ENCODE peak calls at places on chromosome 14, in nine cellular contexts. L, V, R, B, C, H, K, M and W are unnamed samples. For H3K9me3, the result is how much of the 10 kb centered on the place peaks cover.

GRCh38 chr14:89650077-89650978 is 233.3 kb upstream of the FOXN3 start:
- DNase-seq in L (no peak), V (no peak), R (no peak), B (no peak), C (no peak), H (no peak), K (no peak), M (no peak), W (no peak)

GRCh38 chr14:67820428-67820881 is 876 bp downstream of the RAD51B start:
- DNase-seq in L (no peak), V (no peak), R (peak), B (no peak), C (no peak), H (no peak), K (no peak), M (peak), W (no peak)

GRCh38 chr14:53596845-53597525 is 359.6 kb downstream of the BMP4 start:
- DNase-seq in L (no peak), V (no peak), R (peak), B (no peak), C (no peak), H (no peak), K (no peak), M (peak), W (no peak)

GRCh38 chr14:103861413-103862392 is 14.3 kb upstream of the PPP1R13B start:
- DNase-seq in L (no peak), V (no peak), R (no peak), B (no peak), C (no peak), H (no peak), K (no peak), M (no peak), W (peak)

GRCh38 chr14:77242752-77243151 is 28.3 kb downstream of the NGB start:
- DNase-seq in L (no peak), V (no peak), R (no peak), B (no peak), C (no peak), H (no peak), K (no peak), M (no peak), W (no peak)

GRCh38 chr14:53953828-53954550 is 2.6 kb downstream of the BMP4 start:
- DNase-seq in L (no peak), V (peak), R (peak), B (no peak), C (no peak), H (no peak), K (no peak), M (peak), W (peak)

GRCh38 chr14:94888108-94888507 is 118.2 kb upstream of the GSC start:
- DNase-seq in L (no peak), V (no peak), R (no peak), B (peak), C (no peak), H (no peak), K (no peak), M (no peak), W (no peak)

GRCh38 chr14:102571043-102571442 is 21.4 kb upstream of the RCOR1 start:
- DNase-seq in L (no peak), V (no peak), R (no peak), B (no peak), C (no peak), H (no peak), K (no peak), M (no peak), W (no peak)

GRCh38 chr14:64689292-64689691 is 14.9 kb upstream of the PLEKHG3 start:
- DNase-seq in L (no peak), V (no peak), R (no peak), B (no peak), C (no peak), H (no peak), K (no peak), M (no peak), W (no peak)

GRCh38 chr14:32330356-32331226 is 1.5 kb downstream of the AKAP6 start:
- DNase-seq in L (no peak), V (no peak), R (no peak), B (no peak), C (no peak), H (no peak), K (no peak), M (no peak), W (no peak)

GRCh38 chr14:102897299-102898027 is 25.0 kb upstream of the AMN start:
- DNase-seq in L (no peak), V (no peak), R (no peak), B (no peak), C (no peak), H (no peak), K (no peak), M (no peak), W (no peak)

GRCh38 chr14:44204061-44204815 is 302.8 kb downstream of the FSCB start:
- DNase-seq in L (no peak), V (no peak), R (no peak), B (no peak), C (no peak), H (no peak), K (no peak), M (no peak), W (no peak)

GRCh38 chr14:40113671-40114070 is 681.4 kb upstream of the FBXO33 start:
- DNase-seq in L (no peak), V (no peak), R (no peak), B (no peak), C (no peak), H (no peak), K (no peak), M (no peak), W (no peak)

GRCh38 chr14:101704140-101704539 is 57.4 kb upstream of the PPP2R5C start:
- DNase-seq in L (no peak), V (no peak), R (no peak), B (no peak), C (no peak), H (no peak), K (no peak), M (no peak), W (no peak)

GRCh38 chr14:21768116-21768874 is 94.7 kb upstream of the OR4E1 start:
- DNase-seq in L (no peak), V (no peak), R (peak), B (no peak), C (no peak), H (no peak), K (peak), M (peak), W (no peak)

GRCh38 chr14:100605230-100605629 is 18.0 kb upstream of the BEGAIN start:
- DNase-seq in L (no peak), V (peak), R (no peak), B (no peak), C (no peak), H (peak), K (no peak), M (no peak), W (no peak)

GRCh38 chr14:101709962-101710891 is 51.3 kb upstream of the PPP2R5C start:
- DNase-seq in L (no peak), V (peak), R (no peak), B (peak), C (no peak), H (no peak), K (peak), M (peak), W (no peak)

GRCh38 chr14:87264386-87264785 is 728.6 kb downstream of the GALC start:
- DNase-seq in L (no peak), V (no peak), R (no peak), B (no peak), C (no peak), H (no peak), K (no peak), M (peak), W (no peak)

GRCh38 chr14:38839743-38840375 is 263.2 kb downstream of the SEC23A start:
- DNase-seq in L (no peak), V (no peak), R (no peak), B (no peak), C (no peak), H (no peak), K (no peak), M (peak), W (no peak)

GRCh38 chr14:89956294-89957009 is 725 bp downstream of the TDP1 start:
- DNase-seq in L (peak), V (no peak), R (peak), B (peak), C (peak), H (peak), K (peak), M (peak), W (peak)

GRCh38 chr14:70188608-70189540 is at the start of gene SLC8A3:
- DNase-seq in L (no peak), V (no peak), R (peak), B (peak), C (no peak), H (no peak), K (no peak), M (no peak), W (no peak)

GRCh38 chr14:59293934-59294661 is 105.6 kb downstream of the DAAM1 start:
- DNase-seq in L (no peak), V (no peak), R (no peak), B (no peak), C (no peak), H (no peak), K (no peak), M (peak), W (no peak)

GRCh38 chr14:70096866-70097265 is 91.9 kb downstream of the SLC8A3 start:
- DNase-seq in L (no peak), V (no peak), R (peak), B (no peak), C (no peak), H (no peak), K (no peak), M (peak), W (no peak)

GRCh38 chr14:39247256-39247655 is 13.5 kb downstream of the MIA2 start:
- DNase-seq in L (no peak), V (no peak), R (peak), B (no peak), C (peak), H (no peak), K (no peak), M (peak), W (no peak)

GRCh38 chr14:50523271-50524041 is 8.9 kb downstream of the MAP4K5 start:
- DNase-seq in L (no peak), V (no peak), R (no peak), B (no peak), C (no peak), H (no peak), K (no peak), M (no peak), W (no peak)

GRCh38 chr14:45531022-45531421 is 278.0 kb upstream of the MIS18BP1 start:
- DNase-seq in L (no peak), V (no peak), R (no peak), B (no peak), C (no peak), H (no peak), K (no peak), M (no peak), W (no peak)

GRCh38 chr14:87018294-87018693 is 974.7 kb downstream of the GALC start:
- DNase-seq in L (no peak), V (no peak), R (peak), B (no peak), C (no peak), H (no peak), K (no peak), M (no peak), W (no peak)

GRCh38 chr14:61503167-61503801 is 181.9 kb downstream of the PRKCH start:
- DNase-seq in L (no peak), V (no peak), R (peak), B (no peak), C (no peak), H (peak), K (no peak), M (no peak), W (no peak)

DNA sequence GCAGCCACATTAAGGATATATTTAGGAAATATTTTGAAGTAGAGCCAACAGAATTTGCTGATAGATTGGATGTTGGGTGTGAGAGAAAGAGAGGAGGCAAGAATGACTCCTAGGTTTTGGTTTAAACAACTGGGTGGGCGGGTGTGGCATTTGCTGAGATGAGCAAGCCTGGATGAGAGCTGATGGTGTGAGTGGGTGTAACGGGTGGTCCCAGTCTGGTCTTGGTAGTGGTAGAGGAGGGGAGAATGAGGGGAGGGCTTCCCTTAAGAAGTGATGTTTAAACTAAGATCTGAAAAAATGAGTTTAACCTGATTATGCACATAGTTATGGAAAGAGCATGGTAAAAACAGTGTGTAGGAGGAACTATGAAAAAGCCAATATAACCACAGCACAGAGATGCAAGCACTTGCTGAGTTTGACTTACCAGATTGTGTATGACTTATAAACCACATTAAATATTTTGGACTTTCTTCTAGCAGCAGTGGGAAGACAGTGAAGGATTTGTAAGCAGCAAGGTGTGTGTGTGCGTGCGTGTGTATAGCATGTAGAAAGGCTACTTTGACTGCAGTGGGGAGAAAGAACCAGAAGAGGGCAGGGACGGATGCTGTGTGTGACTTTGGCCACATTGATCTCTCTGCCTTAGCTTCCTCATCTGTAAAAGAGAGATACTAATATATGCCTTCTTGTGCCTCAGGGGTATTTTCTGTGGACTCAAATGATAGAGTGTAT is 139.7 kb downstream of the PRIMA1 start:
- DNase-seq in L (no peak), V (no peak), R (no peak), B (no peak), C (no peak), H (no peak), K (peak), M (peak), W (no peak)
- TF ChIP-seq CTCF in L (no peak), V (peak), R (no peak), B (no peak), C (no peak), H (no peak), K (peak), M (peak), W (no peak)

GRCh38 chr14:91298576-91298975 is 54.1 kb upstream of the GPR68 start:
- DNase-seq in L (no peak), V (no peak), R (no peak), B (no peak), C (no peak), H (no peak), K (no peak), M (no peak), W (peak)
- H3K27ac ChIP-seq in L (no peak), V (no peak), R (no peak), B (no peak), C (no peak), H (no peak), K (no peak), M (no peak), W (no peak)

GRCh38 chr14:36580856-36581831 is 1.3 kb downstream of the NKX2-8 start:
- DNase-seq in L (no peak), V (no peak), R (peak), B (no peak), C (no peak), H (no peak), K (no peak), M (peak), W (peak)
- H3K9me3 ChIP-seq in L (under half), V (under half), R (under half), B (under half), C (under half), H (under half), K (under half), M (under half), W (under half)

GRCh38 chr14:104927901-104928300 is 3.2 kb downstream of the PLD4 start:
- DNase-seq in L (no peak), V (no peak), R (no peak), B (no peak), C (no peak), H (no peak), K (no peak), M (no peak), W (no peak)

GRCh38 chr14:104925941-104926609 is 1.4 kb downstream of the PLD4 start:
- DNase-seq in L (no peak), V (no peak), R (no peak), B (no peak), C (no peak), H (no peak), K (no peak), M (no peak), W (peak)

GRCh38 chr14:104925214-104925899 is 678 bp downstream of the PLD4 start:
- DNase-seq in L (no peak), V (no peak), R (no peak), B (no peak), C (no peak), H (no peak), K (no peak), M (no peak), W (no peak)

GRCh38 chr14:104927432-104927816 is 2.7 kb downstream of the PLD4 start:
- DNase-seq in L (no peak), V (no peak), R (no peak), B (no peak), C (no peak), H (no peak), K (no peak), M (no peak), W (no peak)

GRCh38 chr14:104926619-104927431 is 2.1 kb downstream of the PLD4 start:
- DNase-seq in L (no peak), V (no peak), R (no peak), B (no peak), C (no peak), H (no peak), K (no peak), M (no peak), W (no peak)
- TF ChIP-seq CTCF in L (no peak), V (no peak), R (no peak), B (no peak), C (no peak), H (no peak), K (no peak), M (no peak), W (no peak)

GRCh38 chr14:22814373-22814772 is 862 bp downstream of the SLC7A7 start:
- DNase-seq in L (no peak), V (no peak), R (no peak), B (no peak), C (no peak), H (no peak), K (no peak), M (no peak), W (no peak)

GRCh38 chr14:22808388-22809209 is 6.6 kb downstream of the SLC7A7 start:
- DNase-seq in L (no peak), V (no peak), R (no peak), B (no peak), C (no peak), H (no peak), K (no peak), M (no peak), W (no peak)

GRCh38 chr14:22812744-22813143 is 2.5 kb downstream of the SLC7A7 start:
- DNase-seq in L (no peak), V (no peak), R (no peak), B (no peak), C (no peak), H (no peak), K (no peak), M (no peak), W (no peak)

GRCh38 chr14:22813145-22813544 is 2.1 kb downstream of the SLC7A7 start:
- DNase-seq in L (no peak), V (no peak), R (no peak), B (no peak), C (no peak), H (no peak), K (no peak), M (no peak), W (no peak)

DNA sequence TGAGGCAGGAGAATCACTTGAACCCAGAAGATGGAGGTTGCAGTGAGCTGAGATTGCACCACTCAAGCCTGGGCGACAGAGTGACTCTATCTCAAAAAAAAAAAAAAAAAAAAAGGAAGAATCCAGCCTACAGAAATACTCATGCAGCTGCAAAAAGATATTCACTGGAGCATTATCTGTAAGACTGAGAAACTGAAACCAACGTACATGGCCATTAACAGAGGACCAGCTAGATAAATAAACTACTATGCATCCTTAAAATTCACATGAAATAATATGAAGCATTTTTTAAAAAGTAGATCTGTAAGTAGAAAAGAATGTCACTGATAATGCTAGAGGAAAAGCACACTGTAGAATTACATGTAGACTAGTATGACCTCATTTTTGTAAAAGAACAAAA is 3.5 kb downstream of the SLC7A7 start:
- DNase-seq in L (no peak), V (no peak), R (peak), B (no peak), C (no peak), H (no peak), K (no peak), M (no peak), W (no peak)
- H3K27ac ChIP-seq in L (no peak), V (no peak), R (no peak), B (no peak), C (no peak), H (no peak), K (no peak), M (no peak), W (no peak)

GRCh38 chr14:19900999-19901398 is 19.4 kb upstream of the OR4K5 start:
- DNase-seq in L (no peak), V (no peak), R (no peak), B (no peak), C (no peak), H (no peak), K (no peak), M (no peak), W (no peak)
- H3K9me3 ChIP-seq in L (under half), V (under half), R (under half), B (under half), C (under half), H (under half), K (under half), M (under half), W (under half)

GRCh38 chr14:106883218-106883692 is 1356.9 kb downstream of the TMEM121 start:
- DNase-seq in L (no peak), V (no peak), R (no peak), B (no peak), C (no peak), H (no peak), K (no peak), M (peak), W (no peak)
- TF ChIP-seq CTCF in L (peak), V (peak), R (peak), B (peak), C (no peak), H (no peak), K (peak), M (peak), W (peak)